ENCODE peak calls at places on chromosomes 12 and 14, in nine cellular contexts. L is lower lobe of right lung, R is WERI-Rb-1, U is coronary artery, C is foreskin keratinocyte, J is thoracic aorta, Y is OCI-LY7, O is transverse colon, K is gastrocnemius medialis. N is an unnamed sample.

GRCh38 chr12:15443611-15444010 is 121.3 kb downstream of the PTPRO start:
- DNase-seq in L (no peak), R (no peak), U (no peak), C (peak; percentile 90), J (no peak), Y (no peak), O (no peak), K (no peak), N (no peak)

GRCh38 chr12:5944053-5944452 is 1.0 kb downstream of the ANO2 start:
- DNase-seq in L (no peak), R (no peak), U (no peak), C (no peak), J (no peak), Y (no peak), O (no peak), K (no peak), N (no peak)

GRCh38 chr12:107912421-107913004 is 138.0 kb downstream of the ASCL4 start:
- DNase-seq in L (peak; percentile 59), R (peak; percentile 66), U (no peak), C (peak; percentile 47), J (no peak), Y (peak; percentile 14), O (peak; percentile 51), K (no peak), N (peak; percentile 56)

GRCh38 chr14:105136401-105137322 is 31.9 kb downstream of the JAG2 start:
- DNase-seq in L (no peak), R (no peak), U (no peak), C (no peak), J (no peak), Y (no peak), O (no peak), K (no peak), N (no peak)

GRCh38 chr12:3834774-3835173 is 38.4 kb downstream of the PARP11 start:
- DNase-seq in L (no peak), R (no peak), U (no peak), C (no peak), J (no peak), Y (no peak), O (no peak), K (no peak), N (no peak)

GRCh38 chr12:108332791-108333382 is 6.2 kb downstream of the CMKLR1 start:
- DNase-seq in L (peak; percentile 82), R (no peak), U (no peak), C (no peak), J (peak; percentile 36), Y (no peak), O (peak; percentile 42), K (peak; percentile 47), N (peak; percentile 58)

GRCh38 chr14:66514206-66514605 is 6.3 kb downstream of the GPHN start:
- DNase-seq in L (no peak), R (no peak), U (no peak), C (no peak), J (no peak), Y (no peak), O (no peak), K (no peak), N (no peak)

GRCh38 chr12:4289334-4289878 is 15.8 kb downstream of the CCND2 start:
- DNase-seq in L (no peak), R (no peak), U (no peak), C (no peak), J (no peak), Y (no peak), O (no peak), K (no peak), N (no peak)

GRCh38 chr12:22312336-22312735 is 22.2 kb downstream of the ST8SIA1 start:
- DNase-seq in L (no peak), R (no peak), U (no peak), C (peak; percentile 90), J (no peak), Y (no peak), O (no peak), K (no peak), N (no peak)

GRCh38 chr14:77069551-77069950 is 28.5 kb upstream of the CIPC start:
- DNase-seq in L (no peak), R (no peak), U (no peak), C (no peak), J (no peak), Y (no peak), O (no peak), K (no peak), N (no peak)

GRCh38 chr14:77066555-77067172 is 31.4 kb upstream of the CIPC start:
- DNase-seq in L (no peak), R (no peak), U (no peak), C (no peak), J (no peak), Y (no peak), O (no peak), K (no peak), N (no peak)

GRCh38 chr14:77068515-77069200 is 29.4 kb upstream of the CIPC start:
- DNase-seq in L (no peak), R (no peak), U (no peak), C (no peak), J (no peak), Y (no peak), O (no peak), K (no peak), N (no peak)

GRCh38 chr14:77065851-77066554 is 32.1 kb upstream of the CIPC start:
- DNase-seq in L (no peak), R (no peak), U (no peak), C (no peak), J (no peak), Y (no peak), O (no peak), K (no peak), N (no peak)

DNA sequence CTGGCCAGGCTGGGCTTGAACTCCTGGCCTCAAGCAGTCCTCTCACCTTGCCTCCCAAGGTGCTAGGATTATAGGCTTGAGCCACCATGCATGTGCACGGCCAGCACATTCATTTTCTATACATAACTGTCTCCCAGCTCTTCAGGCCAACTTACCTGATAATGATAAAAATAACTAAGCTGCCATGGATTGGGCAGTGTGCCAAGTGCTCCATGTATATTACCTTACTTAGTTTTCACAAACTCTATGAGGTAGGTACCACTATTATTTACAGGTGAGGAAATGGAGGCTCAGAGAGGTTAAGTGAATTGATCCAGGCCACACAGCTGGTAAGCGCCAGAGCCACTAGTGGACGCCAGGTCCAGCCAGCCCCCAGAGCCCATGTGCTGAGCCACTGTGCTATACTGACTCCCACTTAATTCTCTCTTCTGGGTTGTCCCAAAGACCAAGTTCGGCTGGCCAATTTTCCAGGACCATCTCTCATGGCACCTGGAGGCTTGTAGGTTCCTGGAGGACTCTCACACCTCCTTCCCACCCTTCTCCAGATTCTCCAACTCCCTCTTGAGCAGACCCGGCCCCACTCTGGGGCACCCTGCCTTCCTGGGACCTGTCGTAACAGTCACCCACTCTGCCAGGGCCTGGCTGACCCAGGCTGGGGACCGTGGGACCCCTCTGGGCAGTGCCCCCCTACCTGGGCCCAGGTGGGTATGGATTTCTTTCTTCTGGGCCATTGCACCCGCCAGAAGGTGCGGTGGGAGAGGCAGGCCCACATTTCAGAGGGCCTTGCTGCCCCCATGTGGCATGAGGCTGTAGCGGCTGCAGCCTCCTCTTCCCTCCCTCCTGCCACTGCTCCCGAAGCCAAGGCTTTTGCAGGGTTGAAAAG is 30.2 kb upstream of the CIPC start:
- DNase-seq in L (peak; percentile 76), R (peak; percentile 74), U (peak; percentile 78), C (peak; percentile 41), J (no peak), Y (peak; percentile 61), O (peak; percentile 78), K (peak; percentile 57), N (peak; percentile 63)
- H3K27ac ChIP-seq in L (no peak overlapping the region), R (peak overlapping the region; percentile 43), U (no peak overlapping the region), C (no peak overlapping the region), J (no peak overlapping the region), Y (no peak overlapping the region), O (no peak overlapping the region), K (peak overlapping the region; percentile 81), N (no peak overlapping the region)

GRCh38 chr12:50785406-50785805 is 21.5 kb downstream of the ATF1 start:
- DNase-seq in L (no peak), R (no peak), U (no peak), C (no peak), J (no peak), Y (no peak), O (no peak), K (no peak), N (no peak)

GRCh38 chr12:50788562-50788961 is 24.7 kb downstream of the ATF1 start:
- DNase-seq in L (no peak), R (no peak), U (no peak), C (no peak), J (no peak), Y (no peak), O (no peak), K (no peak), N (no peak)

GRCh38 chr12:50786498-50787231 is 22.8 kb downstream of the ATF1 start:
- DNase-seq in L (no peak), R (no peak), U (no peak), C (peak; percentile 100), J (no peak), Y (no peak), O (no peak), K (no peak), N (no peak)

GRCh38 chr12:50790081-50790480 is 26.2 kb downstream of the ATF1 start:
- DNase-seq in L (no peak), R (no peak), U (no peak), C (no peak), J (no peak), Y (no peak), O (no peak), K (no peak), N (no peak)

GRCh38 chr12:50787618-50788017 is 23.7 kb downstream of the ATF1 start:
- DNase-seq in L (no peak), R (no peak), U (no peak), C (no peak), J (no peak), Y (no peak), O (no peak), K (no peak), N (no peak)
- H3K27ac ChIP-seq in L (peak overlapping the region; percentile 58), R (no peak overlapping the region), U (no peak overlapping the region), C (peak overlapping the region; percentile 98), J (no peak overlapping the region), Y (no peak overlapping the region), O (peak overlapping the region; percentile 78), K (no peak overlapping the region), N (no peak overlapping the region)

DNA sequence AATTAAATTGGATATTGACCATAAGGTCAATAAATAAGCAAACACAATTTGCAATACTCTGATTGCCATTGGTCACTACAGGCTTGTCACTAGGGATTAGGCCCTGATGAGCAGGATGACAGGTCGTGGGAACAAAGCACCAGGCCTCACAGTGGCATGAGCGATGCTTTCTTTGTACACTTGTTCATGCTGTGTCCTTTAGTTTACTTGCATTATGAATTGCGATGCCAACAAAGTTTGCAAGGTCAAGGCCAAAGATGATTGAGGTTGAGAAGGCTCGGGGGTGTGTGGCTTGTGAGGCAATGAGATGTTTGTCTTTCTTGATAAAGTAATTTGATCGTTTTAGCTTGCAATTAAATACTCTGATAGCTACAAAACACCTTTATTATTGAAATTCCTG is 136.1 kb downstream of the TTC8 start:
- DNase-seq in L (no peak), R (no peak), U (no peak), C (no peak), J (no peak), Y (no peak), O (no peak), K (no peak), N (no peak)
- H3K27ac ChIP-seq in L (no peak overlapping the region), R (no peak overlapping the region), U (no peak overlapping the region), C (no peak overlapping the region), J (no peak overlapping the region), Y (no peak overlapping the region), O (peak overlapping the region; percentile 37), K (no peak overlapping the region), N (no peak overlapping the region)

DNA sequence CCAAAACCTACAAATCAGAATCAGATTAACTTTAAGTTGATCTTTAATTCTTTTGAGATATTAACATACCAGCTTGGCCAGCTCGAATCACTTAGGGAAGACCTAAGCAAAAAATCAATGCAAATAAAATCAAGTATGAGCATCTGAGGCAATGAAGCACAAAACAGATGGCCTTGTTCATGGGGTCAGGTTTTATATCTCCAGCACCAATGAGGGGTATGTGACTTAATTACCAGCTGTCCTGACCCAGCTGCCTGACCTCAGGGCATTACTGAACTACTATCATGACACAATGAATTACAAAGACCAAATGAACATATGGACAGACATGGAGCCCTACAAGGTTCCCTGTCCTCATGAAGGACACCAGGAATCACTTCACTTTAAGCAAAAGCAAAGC is 70.5 kb downstream of the FGD6 start:
- DNase-seq in L (no peak), R (peak; percentile 63), U (no peak), C (no peak), J (no peak), Y (no peak), O (no peak), K (no peak), N (no peak)
- H3K27ac ChIP-seq in L (no peak overlapping the region), R (peak overlapping the region; percentile 29), U (no peak overlapping the region), C (peak overlapping the region; percentile 41), J (no peak overlapping the region), Y (no peak overlapping the region), O (no peak overlapping the region), K (no peak overlapping the region), N (no peak overlapping the region)

N was measured in psoas muscle.